ENCODE peak calls at places on chromosome 19, in four cellular contexts. X is EL, V is hepatic stellate cell, Y is natural killer cell. Q is an unnamed sample.
A peak's percentile ranks its signal among the peaks of the same experiment; 100 is the strongest.

GRCh38 chr19:36101550-36102327 is 9.2 kb upstream of the OVOL3 start:
- DNase-seq in X (no peak), V (no peak), Y (no peak), Q (no peak)

GRCh38 chr19:16429066-16429758 is 42.6 kb downstream of the EPS15L1 start:
- DNase-seq in X (no peak), V (no peak), Y (no peak), Q (no peak)

GRCh38 chr19:56476671-56477428 is at the start of gene ZNF667:
- DNase-seq in X (peak; percentile 44), V (peak; percentile 60), Y (peak; percentile 33), Q (no peak)

GRCh38 chr19:38122402-38123093 is 101.5 kb downstream of the DPF1 start:
- DNase-seq in X (no peak), V (no peak), Y (no peak), Q (no peak)

GRCh38 chr19:47284324-47284899 is 9.7 kb downstream of the INAFM1 start:
- DNase-seq in X (peak; percentile 61), V (no peak), Y (no peak), Q (no peak)

GRCh38 chr19:34347561-34348165 is 17.3 kb upstream of the GPI start:
- DNase-seq in X (no peak), V (no peak), Y (no peak), Q (no peak)

GRCh38 chr19:40335101-40335500 is 13.1 kb downstream of the C19orf47 start:
- DNase-seq in X (no peak), V (no peak), Y (no peak), Q (no peak)

GRCh38 chr19:38735257-38735686 is 9.0 kb downstream of the CAPN12 start:
- DNase-seq in X (no peak), V (no peak), Y (peak; percentile 48), Q (no peak)

GRCh38 chr19:12784871-12785430 is 6.3 kb upstream of the JUNB start:
- DNase-seq in X (no peak), V (no peak), Y (peak; percentile 68), Q (no peak)

GRCh38 chr19:35872180-35872579 is 3.8 kb downstream of the APLP1 start:
- DNase-seq in X (no peak), V (no peak), Y (no peak), Q (no peak)